ENCODE peak calls at places on chromosomes 16 and 17, in nine cellular contexts. One of them, this sample, is unnamed. For H3K4me1, the result is how much of the 10 kb centered on the place peaks cover.

GRCh38 chr16:29182501-29182900 is 197.6 kb downstream of the LAT start:
- DNase-seq in CD8-positive, alpha-beta T cell: no peak
- DNase-seq in GM23338: no peak
- DNase-seq in heart left ventricle: peak
- DNase-seq in fibroblast of lung: no peak
- DNase-seq in CD8-positive, alpha-beta memory T cell: no peak
- DNase-seq in hepatocyte: no peak
- DNase-seq in stomach: no peak
- DNase-seq in naive thymus-derived CD4-positive, alpha-beta T cell: no peak
- DNase-seq in this sample: no peak

GRCh38 chr17:33200587-33200986 is 92.5 kb downstream of the ASIC2 start:
- DNase-seq in naive thymus-derived CD4-positive, alpha-beta T cell: no peak
- DNase-seq in CD8-positive, alpha-beta T cell: no peak
- DNase-seq in CD8-positive, alpha-beta memory T cell: no peak
- DNase-seq in GM23338: peak
- DNase-seq in heart left ventricle: no peak
- DNase-seq in hepatocyte: no peak
- DNase-seq in stomach: no peak
- DNase-seq in fibroblast of lung: peak
- DNase-seq in this sample: no peak

GRCh38 chr17:52106638-52107261 is 51.8 kb downstream of the CA10 start:
- DNase-seq in hepatocyte: peak
- DNase-seq in heart left ventricle: peak
- DNase-seq in naive thymus-derived CD4-positive, alpha-beta T cell: peak
- DNase-seq in fibroblast of lung: peak
- DNase-seq in stomach: peak
- DNase-seq in CD8-positive, alpha-beta T cell: no peak
- DNase-seq in GM23338: peak
- DNase-seq in CD8-positive, alpha-beta memory T cell: no peak
- DNase-seq in this sample: peak

GRCh38 chr16:81673432-81673831 is 105.7 kb upstream of the PLCG2 start:
- DNase-seq in hepatocyte: no peak
- DNase-seq in naive thymus-derived CD4-positive, alpha-beta T cell: no peak
- DNase-seq in stomach: no peak
- DNase-seq in GM23338: no peak
- DNase-seq in CD8-positive, alpha-beta memory T cell: no peak
- DNase-seq in fibroblast of lung: no peak
- DNase-seq in heart left ventricle: no peak
- DNase-seq in CD8-positive, alpha-beta T cell: no peak
- DNase-seq in this sample: no peak

GRCh38 chr17:50191070-50192045 is 10.1 kb downstream of the COL1A1 start:
- DNase-seq in GM23338: no peak
- DNase-seq in CD8-positive, alpha-beta memory T cell: no peak
- DNase-seq in heart left ventricle: no peak
- DNase-seq in stomach: no peak
- DNase-seq in hepatocyte: no peak
- DNase-seq in CD8-positive, alpha-beta T cell: no peak
- DNase-seq in fibroblast of lung: peak
- DNase-seq in naive thymus-derived CD4-positive, alpha-beta T cell: no peak
- DNase-seq in this sample: no peak

GRCh38 chr17:39757931-39758873 is 20.5 kb downstream of the GRB7 start:
- DNase-seq in hepatocyte: no peak
- DNase-seq in heart left ventricle: no peak
- DNase-seq in stomach: no peak
- DNase-seq in GM23338: no peak
- DNase-seq in CD8-positive, alpha-beta memory T cell: peak
- DNase-seq in CD8-positive, alpha-beta T cell: peak
- DNase-seq in fibroblast of lung: peak
- DNase-seq in naive thymus-derived CD4-positive, alpha-beta T cell: no peak
- DNase-seq in this sample: no peak

GRCh38 chr17:82272495-82273326 is 789 bp downstream of the CSNK1D start:
- DNase-seq in fibroblast of lung: no peak
- DNase-seq in CD8-positive, alpha-beta memory T cell: peak
- DNase-seq in stomach: no peak
- DNase-seq in heart left ventricle: peak
- DNase-seq in GM23338: peak
- DNase-seq in naive thymus-derived CD4-positive, alpha-beta T cell: peak
- DNase-seq in CD8-positive, alpha-beta T cell: peak
- DNase-seq in hepatocyte: peak
- DNase-seq in this sample: peak

GRCh38 chr17:46120078-46120477 is 73.2 kb downstream of the KANSL1 start:
- DNase-seq in heart left ventricle: no peak
- DNase-seq in hepatocyte: no peak
- DNase-seq in stomach: no peak
- DNase-seq in fibroblast of lung: no peak
- DNase-seq in naive thymus-derived CD4-positive, alpha-beta T cell: no peak
- DNase-seq in CD8-positive, alpha-beta T cell: no peak
- DNase-seq in CD8-positive, alpha-beta memory T cell: no peak
- DNase-seq in GM23338: no peak
- DNase-seq in this sample: no peak

GRCh38 chr17:73634629-73635028 is 9.6 kb downstream of the SDK2 start:
- DNase-seq in heart left ventricle: no peak
- DNase-seq in CD8-positive, alpha-beta T cell: no peak
- DNase-seq in hepatocyte: no peak
- DNase-seq in naive thymus-derived CD4-positive, alpha-beta T cell: no peak
- DNase-seq in GM23338: no peak
- DNase-seq in fibroblast of lung: no peak
- DNase-seq in CD8-positive, alpha-beta memory T cell: no peak
- DNase-seq in stomach: no peak
- DNase-seq in this sample: no peak

GRCh38 chr16:55820615-55821014 is 12.3 kb downstream of the CES1 start:
- DNase-seq in hepatocyte: no peak
- DNase-seq in CD8-positive, alpha-beta T cell: no peak
- DNase-seq in CD8-positive, alpha-beta memory T cell: no peak
- DNase-seq in heart left ventricle: no peak
- DNase-seq in naive thymus-derived CD4-positive, alpha-beta T cell: no peak
- DNase-seq in fibroblast of lung: no peak
- DNase-seq in stomach: no peak
- DNase-seq in GM23338: no peak
- DNase-seq in this sample: no peak

GRCh38 chr16:57348361-57348760 is 10.2 kb upstream of the CCL22 start:
- DNase-seq in naive thymus-derived CD4-positive, alpha-beta T cell: no peak
- DNase-seq in heart left ventricle: no peak
- DNase-seq in CD8-positive, alpha-beta memory T cell: no peak
- DNase-seq in GM23338: no peak
- DNase-seq in CD8-positive, alpha-beta T cell: no peak
- DNase-seq in hepatocyte: no peak
- DNase-seq in stomach: no peak
- DNase-seq in fibroblast of lung: no peak
- DNase-seq in this sample: no peak

DNA sequence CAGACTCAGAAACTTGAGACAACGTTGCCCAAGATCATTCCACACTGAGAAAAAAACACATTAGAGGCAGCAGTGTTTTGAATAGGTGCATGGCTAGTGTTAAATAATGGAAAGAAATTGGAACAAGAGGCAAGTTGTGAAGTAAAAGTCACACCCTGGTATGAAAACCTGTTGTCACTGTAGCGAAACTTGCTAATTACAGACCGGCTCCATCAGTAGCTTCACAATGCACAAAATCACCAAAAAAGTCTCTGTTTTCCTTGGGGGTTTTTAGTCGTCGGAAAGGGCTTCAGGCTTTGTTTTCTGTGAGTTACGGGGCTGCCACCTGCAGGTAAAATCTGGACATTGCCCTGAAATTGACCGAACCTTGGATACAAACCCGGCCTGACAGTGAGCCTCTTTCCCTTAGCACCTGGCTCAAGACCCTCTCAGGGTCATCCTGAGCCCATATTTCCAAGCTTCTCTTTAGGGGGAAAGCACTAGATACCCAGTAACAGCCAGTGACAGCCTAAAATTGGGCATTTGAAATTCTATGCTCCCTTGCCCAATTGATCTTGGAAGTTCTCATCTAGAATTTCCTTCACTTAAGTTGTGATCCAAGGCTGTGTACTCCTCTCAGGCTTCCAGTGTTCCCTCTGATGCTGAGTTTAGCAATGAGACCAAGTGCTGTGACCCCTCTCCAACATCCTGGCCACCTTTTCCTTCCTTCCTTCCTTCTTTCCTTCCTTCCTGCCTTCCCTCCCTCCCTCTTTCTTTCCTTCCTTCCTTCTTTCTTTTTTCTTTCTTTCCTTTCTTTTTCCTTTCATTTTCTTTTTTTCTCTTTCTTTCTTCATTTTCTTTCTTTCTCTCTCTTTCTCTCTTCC is 7.2 kb upstream of the GRB2 start:
- DNase-seq in CD8-positive, alpha-beta memory T cell: peak
- DNase-seq in fibroblast of lung: peak
- DNase-seq in hepatocyte: peak
- DNase-seq in heart left ventricle: peak
- DNase-seq in GM23338: peak
- DNase-seq in CD8-positive, alpha-beta T cell: peak
- DNase-seq in naive thymus-derived CD4-positive, alpha-beta T cell: peak
- DNase-seq in stomach: peak
- DNase-seq in this sample: peak
- H3K4me3 ChIP-seq in CD8-positive, alpha-beta memory T cell: no peak
- H3K4me3 ChIP-seq in fibroblast of lung: no peak
- H3K4me3 ChIP-seq in hepatocyte: no peak
- H3K4me3 ChIP-seq in heart left ventricle: no peak
- H3K4me3 ChIP-seq in GM23338: no peak
- H3K4me3 ChIP-seq in CD8-positive, alpha-beta T cell: peak
- H3K4me3 ChIP-seq in naive thymus-derived CD4-positive, alpha-beta T cell: peak
- H3K4me3 ChIP-seq in stomach: no peak
- H3K4me3 ChIP-seq in this sample: no peak

DNA sequence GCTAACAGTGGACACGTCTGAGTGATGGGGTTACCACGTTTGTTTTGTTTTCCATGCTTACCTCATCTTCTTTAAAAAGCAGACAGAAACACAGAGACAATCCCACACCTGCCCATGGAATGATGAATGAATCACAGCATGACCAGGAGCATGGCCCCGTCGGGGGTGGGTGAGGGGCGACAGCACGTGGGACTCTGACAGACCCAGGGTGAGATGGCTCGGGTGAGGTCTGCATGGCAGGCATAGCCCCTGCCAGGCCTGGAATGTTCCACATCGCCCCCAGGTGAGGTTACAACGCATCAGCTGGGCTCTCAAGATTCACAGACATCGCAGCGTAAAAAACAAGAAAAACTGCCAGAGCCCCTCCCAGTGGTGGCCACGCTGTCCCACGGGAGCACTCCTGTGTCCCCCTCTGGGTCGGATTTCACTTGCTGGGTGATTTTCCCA is 18.1 kb downstream of the SLC7A5 start:
- DNase-seq in GM23338: no peak
- DNase-seq in CD8-positive, alpha-beta memory T cell: no peak
- DNase-seq in hepatocyte: no peak
- DNase-seq in heart left ventricle: no peak
- DNase-seq in naive thymus-derived CD4-positive, alpha-beta T cell: no peak
- DNase-seq in stomach: no peak
- DNase-seq in CD8-positive, alpha-beta T cell: no peak
- DNase-seq in fibroblast of lung: peak
- DNase-seq in this sample: no peak
- H3K4me1 ChIP-seq in GM23338: under half
- H3K4me1 ChIP-seq in CD8-positive, alpha-beta memory T cell: under half
- H3K4me1 ChIP-seq in hepatocyte: half or more
- H3K4me1 ChIP-seq in heart left ventricle: under half
- H3K4me1 ChIP-seq in naive thymus-derived CD4-positive, alpha-beta T cell: under half
- H3K4me1 ChIP-seq in stomach: half or more
- H3K4me1 ChIP-seq in CD8-positive, alpha-beta T cell: under half
- H3K4me1 ChIP-seq in fibroblast of lung: under half
- H3K4me1 ChIP-seq in this sample: under half

DNA sequence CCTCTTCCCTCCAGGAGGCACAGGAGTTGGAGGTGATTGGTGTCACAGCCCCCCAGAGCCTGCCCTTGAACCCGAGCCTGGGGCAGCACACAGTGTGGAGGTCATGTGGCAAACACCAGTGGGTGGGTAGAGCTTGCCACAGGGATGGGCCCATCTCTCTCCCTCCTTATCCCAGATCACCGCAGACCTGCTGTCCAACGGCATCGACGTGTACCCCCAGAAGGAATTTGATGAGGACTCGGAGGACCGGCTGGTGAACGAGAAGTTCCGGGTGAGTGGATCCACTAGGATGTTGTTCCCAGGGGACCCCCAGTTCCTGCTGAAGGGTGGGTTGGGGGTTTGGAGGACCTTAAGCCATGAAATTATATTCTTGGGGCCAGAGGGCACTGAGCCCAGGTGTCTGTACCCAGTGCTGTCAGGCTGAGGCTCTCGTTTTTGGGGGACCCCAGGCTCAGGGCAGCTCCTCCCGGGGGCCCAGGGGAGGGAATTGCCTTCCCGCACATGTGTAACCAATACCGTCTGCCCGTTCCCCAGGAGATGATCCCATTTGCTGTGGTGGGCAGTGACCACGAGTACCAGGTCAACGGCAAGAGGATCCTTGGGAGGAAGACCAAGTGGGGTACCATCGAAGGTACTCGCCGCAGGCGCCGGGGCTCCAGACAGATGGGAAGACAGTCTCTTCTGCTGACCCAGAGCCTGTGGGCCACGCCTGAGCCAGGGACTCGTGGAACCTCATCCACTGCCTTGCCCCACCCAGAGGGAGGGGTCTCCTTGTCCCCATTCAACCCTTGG is 351.9 kb downstream of the SEC14L1 start:
- DNase-seq in heart left ventricle: no peak
- DNase-seq in hepatocyte: no peak
- DNase-seq in CD8-positive, alpha-beta T cell: no peak
- DNase-seq in fibroblast of lung: no peak
- DNase-seq in naive thymus-derived CD4-positive, alpha-beta T cell: no peak
- DNase-seq in stomach: no peak
- DNase-seq in GM23338: no peak
- DNase-seq in CD8-positive, alpha-beta memory T cell: no peak
- DNase-seq in this sample: peak
- H3K4me3 ChIP-seq in heart left ventricle: no peak
- H3K4me3 ChIP-seq in hepatocyte: no peak
- H3K4me3 ChIP-seq in CD8-positive, alpha-beta T cell: no peak
- H3K4me3 ChIP-seq in fibroblast of lung: no peak
- H3K4me3 ChIP-seq in naive thymus-derived CD4-positive, alpha-beta T cell: no peak
- H3K4me3 ChIP-seq in stomach: no peak
- H3K4me3 ChIP-seq in GM23338: no peak
- H3K4me3 ChIP-seq in CD8-positive, alpha-beta memory T cell: no peak
- H3K4me3 ChIP-seq in this sample: no peak

GRCh38 chr17:57877803-57878202 is 28.0 kb upstream of the MRPS23 start:
- DNase-seq in stomach: no peak
- DNase-seq in fibroblast of lung: peak
- DNase-seq in CD8-positive, alpha-beta T cell: no peak
- DNase-seq in GM23338: no peak
- DNase-seq in hepatocyte: no peak
- DNase-seq in CD8-positive, alpha-beta memory T cell: no peak
- DNase-seq in naive thymus-derived CD4-positive, alpha-beta T cell: no peak
- DNase-seq in heart left ventricle: no peak
- DNase-seq in this sample: no peak
- H3K4me1 ChIP-seq in stomach: under half
- H3K4me1 ChIP-seq in fibroblast of lung: half or more
- H3K4me1 ChIP-seq in CD8-positive, alpha-beta T cell: under half
- H3K4me1 ChIP-seq in GM23338: half or more
- H3K4me1 ChIP-seq in hepatocyte: half or more
- H3K4me1 ChIP-seq in CD8-positive, alpha-beta memory T cell: under half
- H3K4me1 ChIP-seq in naive thymus-derived CD4-positive, alpha-beta T cell: under half
- H3K4me1 ChIP-seq in heart left ventricle: half or more
- H3K4me1 ChIP-seq in this sample: under half

GRCh38 chr17:2795412-2796163 is 650 bp upstream of the RAP1GAP2 start:
- DNase-seq in CD8-positive, alpha-beta T cell: no peak
- DNase-seq in naive thymus-derived CD4-positive, alpha-beta T cell: peak
- DNase-seq in stomach: no peak
- DNase-seq in heart left ventricle: no peak
- DNase-seq in hepatocyte: no peak
- DNase-seq in CD8-positive, alpha-beta memory T cell: no peak
- DNase-seq in GM23338: no peak
- DNase-seq in fibroblast of lung: no peak
- DNase-seq in this sample: no peak
- H3K4me3 ChIP-seq in CD8-positive, alpha-beta T cell: peak
- H3K4me3 ChIP-seq in naive thymus-derived CD4-positive, alpha-beta T cell: peak
- H3K4me3 ChIP-seq in stomach: peak
- H3K4me3 ChIP-seq in heart left ventricle: no peak
- H3K4me3 ChIP-seq in hepatocyte: no peak
- H3K4me3 ChIP-seq in CD8-positive, alpha-beta memory T cell: peak
- H3K4me3 ChIP-seq in GM23338: no peak
- H3K4me3 ChIP-seq in fibroblast of lung: no peak
- H3K4me3 ChIP-seq in this sample: no peak